ENCODE peak calls at places on chromosome 15, in nine cellular contexts. One of them, this sample, is unnamed.

GRCh38 chr15:90955911-90956310 is 1.2 kb downstream of the RCCD1 start:
- DNase-seq in CD8-positive, alpha-beta T cell: no peak
- DNase-seq in KBM-7: no peak
- DNase-seq in NCI-H2171: peak; percentile 29
- DNase-seq in GM23338: peak; percentile 11
- DNase-seq in stomach: peak; percentile 66
- DNase-seq in cardiac muscle cell: no peak
- DNase-seq in cerebellar cortex: no peak
- DNase-seq in T-helper 2 cell: peak; percentile 36
- DNase-seq in this sample: no peak

GRCh38 chr15:67843571-67844387 is 3.9 kb upstream of the RNU6-1 start:
- DNase-seq in CD8-positive, alpha-beta T cell: no peak
- DNase-seq in KBM-7: peak; percentile 68
- DNase-seq in NCI-H2171: no peak
- DNase-seq in GM23338: no peak
- DNase-seq in stomach: no peak
- DNase-seq in cardiac muscle cell: peak; percentile 50
- DNase-seq in cerebellar cortex: peak; percentile 94
- DNase-seq in T-helper 2 cell: no peak
- DNase-seq in this sample: no peak

GRCh38 chr15:66952756-66953522 is 112.5 kb upstream of the SMAD3 start:
- DNase-seq in CD8-positive, alpha-beta T cell: no peak
- DNase-seq in KBM-7: no peak
- DNase-seq in NCI-H2171: no peak
- DNase-seq in GM23338: no peak
- DNase-seq in stomach: no peak
- DNase-seq in cardiac muscle cell: no peak
- DNase-seq in cerebellar cortex: no peak
- DNase-seq in T-helper 2 cell: no peak
- DNase-seq in this sample: peak; percentile 43

GRCh38 chr15:53670701-53671100 is 88.8 kb downstream of the WDR72 start:
- DNase-seq in CD8-positive, alpha-beta T cell: no peak
- DNase-seq in KBM-7: no peak
- DNase-seq in NCI-H2171: no peak
- DNase-seq in GM23338: no peak
- DNase-seq in stomach: no peak
- DNase-seq in cardiac muscle cell: peak; percentile 71
- DNase-seq in cerebellar cortex: no peak
- DNase-seq in T-helper 2 cell: no peak
- DNase-seq in this sample: no peak

GRCh38 chr15:60667925-60668324 is 189.0 kb upstream of the ICE2 start:
- DNase-seq in CD8-positive, alpha-beta T cell: no peak
- DNase-seq in KBM-7: no peak
- DNase-seq in NCI-H2171: no peak
- DNase-seq in GM23338: no peak
- DNase-seq in stomach: no peak
- DNase-seq in cardiac muscle cell: no peak
- DNase-seq in cerebellar cortex: no peak
- DNase-seq in T-helper 2 cell: no peak
- DNase-seq in this sample: no peak

GRCh38 chr15:81001180-81002003 is 669 bp downstream of the TLNRD1 start:
- DNase-seq in CD8-positive, alpha-beta T cell: peak; percentile 50
- DNase-seq in KBM-7: peak; percentile 66
- DNase-seq in NCI-H2171: peak; percentile 33
- DNase-seq in GM23338: peak; percentile 63
- DNase-seq in stomach: peak; percentile 65
- DNase-seq in cardiac muscle cell: peak; percentile 66
- DNase-seq in cerebellar cortex: peak; percentile 28
- DNase-seq in T-helper 2 cell: peak; percentile 66
- DNase-seq in this sample: no peak

GRCh38 chr15:27025411-27026051 is 54.5 kb downstream of the GABRG3 start:
- DNase-seq in CD8-positive, alpha-beta T cell: no peak
- DNase-seq in KBM-7: no peak
- DNase-seq in NCI-H2171: no peak
- DNase-seq in GM23338: no peak
- DNase-seq in stomach: no peak
- DNase-seq in cardiac muscle cell: no peak
- DNase-seq in cerebellar cortex: no peak
- DNase-seq in T-helper 2 cell: no peak
- DNase-seq in this sample: no peak

GRCh38 chr15:80474751-80475295 is 70.6 kb downstream of the ARNT2 start:
- DNase-seq in CD8-positive, alpha-beta T cell: no peak
- DNase-seq in KBM-7: no peak
- DNase-seq in NCI-H2171: no peak
- DNase-seq in GM23338: no peak
- DNase-seq in stomach: no peak
- DNase-seq in cardiac muscle cell: no peak
- DNase-seq in cerebellar cortex: no peak
- DNase-seq in T-helper 2 cell: no peak
- DNase-seq in this sample: no peak

GRCh38 chr15:61511089-61511488 is 282.0 kb upstream of the RORA start:
- DNase-seq in CD8-positive, alpha-beta T cell: no peak
- DNase-seq in KBM-7: no peak
- DNase-seq in NCI-H2171: no peak
- DNase-seq in GM23338: no peak
- DNase-seq in stomach: no peak
- DNase-seq in cardiac muscle cell: no peak
- DNase-seq in cerebellar cortex: no peak
- DNase-seq in T-helper 2 cell: no peak
- DNase-seq in this sample: no peak

GRCh38 chr15:32908135-32908801 is 190.5 kb downstream of the GREM1 start:
- DNase-seq in CD8-positive, alpha-beta T cell: no peak
- DNase-seq in KBM-7: peak; percentile 3
- DNase-seq in NCI-H2171: no peak
- DNase-seq in GM23338: no peak
- DNase-seq in stomach: no peak
- DNase-seq in cardiac muscle cell: no peak
- DNase-seq in cerebellar cortex: no peak
- DNase-seq in T-helper 2 cell: no peak
- DNase-seq in this sample: no peak

GRCh38 chr15:29312387-29312786 is 42.8 kb upstream of the NSMCE3 start:
- DNase-seq in CD8-positive, alpha-beta T cell: no peak
- DNase-seq in KBM-7: no peak
- DNase-seq in NCI-H2171: no peak
- DNase-seq in GM23338: no peak
- DNase-seq in stomach: no peak
- DNase-seq in cardiac muscle cell: no peak
- DNase-seq in cerebellar cortex: no peak
- DNase-seq in T-helper 2 cell: no peak
- DNase-seq in this sample: no peak

GRCh38 chr15:101047301-101047781 is 128.2 kb downstream of the LRRK1 start:
- DNase-seq in CD8-positive, alpha-beta T cell: peak; percentile 1
- DNase-seq in KBM-7: no peak
- DNase-seq in NCI-H2171: no peak
- DNase-seq in GM23338: peak; percentile 55
- DNase-seq in stomach: peak; percentile 8
- DNase-seq in cardiac muscle cell: no peak
- DNase-seq in cerebellar cortex: no peak
- DNase-seq in T-helper 2 cell: no peak
- DNase-seq in this sample: no peak

GRCh38 chr15:77025471-77025901 is 30.6 kb downstream of the PSTPIP1 start:
- DNase-seq in CD8-positive, alpha-beta T cell: no peak
- DNase-seq in KBM-7: no peak
- DNase-seq in NCI-H2171: no peak
- DNase-seq in GM23338: no peak
- DNase-seq in stomach: no peak
- DNase-seq in cardiac muscle cell: no peak
- DNase-seq in cerebellar cortex: no peak
- DNase-seq in T-helper 2 cell: no peak
- DNase-seq in this sample: no peak

GRCh38 chr15:51156957-51157356 is 62.3 kb upstream of the TNFAIP8L3 start:
- DNase-seq in CD8-positive, alpha-beta T cell: no peak
- DNase-seq in KBM-7: no peak
- DNase-seq in NCI-H2171: no peak
- DNase-seq in GM23338: no peak
- DNase-seq in stomach: no peak
- DNase-seq in cardiac muscle cell: no peak
- DNase-seq in cerebellar cortex: no peak
- DNase-seq in T-helper 2 cell: no peak
- DNase-seq in this sample: no peak